ENCODE peak calls at places on chromosome 21, in seven cellular contexts. P is IMR-90, S is astrocyte, Z is fibroblast of lung, L is PC-3, Y is K562, T is Karpas-422. K is an unnamed sample. For H3K4me1, the result is how much of the 10 kb centered on the place peaks cover.

GRCh38 chr21:38849776-38850175 is 44.0 kb downstream of the ETS2 start:
- DNase-seq in P (no peak), S (no peak), Z (no peak), L (no peak), Y (no peak), T (no peak), K (no peak)

GRCh38 chr21:16455978-16456377 is 726.2 kb downstream of the USP25 start:
- DNase-seq in P (no peak), S (peak), Z (peak), L (no peak), Y (no peak), T (no peak), K (no peak)

GRCh38 chr21:32921632-32922230 is 104.0 kb upstream of the OLIG2 start:
- DNase-seq in P (peak), S (no peak), Z (peak), L (peak), Y (peak), T (peak), K (peak)

GRCh38 chr21:31903896-31904295 is 31.1 kb downstream of the HUNK start:
- DNase-seq in P (no peak), S (no peak), Z (no peak), L (no peak), Y (no peak), T (peak), K (no peak)

GRCh38 chr21:39014751-39015150 is 168.5 kb downstream of the PSMG1 start:
- DNase-seq in P (peak), S (peak), Z (peak), L (peak), Y (no peak), T (no peak), K (no peak)

GRCh38 chr21:38793926-38794713 is 11.6 kb upstream of the ETS2 start:
- DNase-seq in P (no peak), S (no peak), Z (no peak), L (peak), Y (no peak), T (no peak), K (no peak)

GRCh38 chr21:31618696-31619430 is 40.6 kb upstream of the SOD1 start:
- DNase-seq in P (no peak), S (no peak), Z (no peak), L (no peak), Y (no peak), T (peak), K (no peak)

GRCh38 chr21:38729745-38730401 is 75.9 kb upstream of the ETS2 start:
- DNase-seq in P (peak), S (peak), Z (peak), L (no peak), Y (no peak), T (no peak), K (no peak)

GRCh38 chr21:31449912-31450535 is 106.0 kb upstream of the TIAM1 start:
- DNase-seq in P (no peak), S (no peak), Z (no peak), L (no peak), Y (no peak), T (no peak), K (no peak)

GRCh38 chr21:16572032-16572431 is 842.2 kb downstream of the USP25 start:
- DNase-seq in P (peak), S (peak), Z (no peak), L (peak), Y (no peak), T (no peak), K (no peak)

GRCh38 chr21:38956791-38957571 is 151.3 kb downstream of the ETS2 start:
- DNase-seq in P (peak), S (peak), Z (no peak), L (no peak), Y (no peak), T (no peak), K (no peak)

GRCh38 chr21:33362044-33362555 is 37.3 kb downstream of the IFNAR1 start:
- DNase-seq in P (no peak), S (no peak), Z (no peak), L (peak), Y (no peak), T (peak), K (peak)

GRCh38 chr21:28632718-28633408 is 359.8 kb downstream of the LTN1 start:
- DNase-seq in P (peak), S (peak), Z (peak), L (peak), Y (no peak), T (no peak), K (peak)

GRCh38 chr21:32587112-32587511 is 1.8 kb upstream of the TCP10L start:
- DNase-seq in P (no peak), S (no peak), Z (no peak), L (no peak), Y (peak), T (no peak), K (no peak)

GRCh38 chr21:32545948-32546441 is 39.3 kb downstream of the TCP10L start:
- DNase-seq in P (peak), S (peak), Z (no peak), L (peak), Y (peak), T (no peak), K (no peak)

GRCh38 chr21:31711326-31711725 is 20.6 kb downstream of the SCAF4 start:
- DNase-seq in P (no peak), S (no peak), Z (no peak), L (no peak), Y (no peak), T (no peak), K (no peak)

GRCh38 chr21:32392299-32392879 is 423 bp downstream of the URB1 start:
- DNase-seq in P (no peak), S (no peak), Z (no peak), L (peak), Y (no peak), T (peak), K (no peak)

GRCh38 chr21:39390212-39390765 is 41.4 kb upstream of the HMGN1 start:
- DNase-seq in P (no peak), S (no peak), Z (no peak), L (no peak), Y (peak), T (peak), K (no peak)

GRCh38 chr21:28754127-28754611 is 238.5 kb downstream of the LTN1 start:
- DNase-seq in P (peak), S (peak), Z (peak), L (no peak), Y (no peak), T (no peak), K (no peak)

GRCh38 chr21:18549214-18549905 is 145.8 kb upstream of the TMPRSS15 start:
- DNase-seq in P (no peak), S (peak), Z (no peak), L (no peak), Y (no peak), T (no peak), K (no peak)

GRCh38 chr21:33418686-33419085 is 15.5 kb downstream of the IFNGR2 start:
- DNase-seq in P (no peak), S (no peak), Z (peak), L (no peak), Y (no peak), T (no peak), K (no peak)

GRCh38 chr21:16976132-16976666 is 536.6 kb upstream of the CXADR start:
- DNase-seq in P (no peak), S (peak), Z (peak), L (no peak), Y (no peak), T (no peak), K (no peak)

GRCh38 chr21:32604484-32604883 is 7.7 kb downstream of the CFAP298 start:
- DNase-seq in P (no peak), S (no peak), Z (no peak), L (no peak), Y (no peak), T (no peak), K (peak)

GRCh38 chr21:32940079-32941014 is 85.4 kb upstream of the OLIG2 start:
- DNase-seq in P (peak), S (peak), Z (peak), L (peak), Y (peak), T (peak), K (peak)

GRCh38 chr21:16345757-16346156 is 616.0 kb downstream of the USP25 start:
- DNase-seq in P (no peak), S (no peak), Z (no peak), L (no peak), Y (no peak), T (no peak), K (no peak)

GRCh38 chr21:31132574-31133242 is 94.4 kb upstream of the KRTAP19-8 start:
- DNase-seq in P (peak), S (peak), Z (peak), L (no peak), Y (no peak), T (no peak), K (no peak)

GRCh38 chr21:21807598-21807903 is 809.3 kb downstream of the NCAM2 start:
- DNase-seq in P (no peak), S (no peak), Z (no peak), L (no peak), Y (no peak), T (no peak), K (no peak)

GRCh38 chr21:38716088-38716487 is 89.6 kb upstream of the ETS2 start:
- DNase-seq in P (no peak), S (no peak), Z (no peak), L (no peak), Y (no peak), T (no peak), K (no peak)

GRCh38 chr21:18449586-18449985 is 46.0 kb upstream of the TMPRSS15 start:
- DNase-seq in P (no peak), S (no peak), Z (no peak), L (peak), Y (no peak), T (no peak), K (no peak)

GRCh38 chr21:39397651-39398385 is 47.8 kb downstream of the LCA5L start:
- DNase-seq in P (no peak), S (no peak), Z (no peak), L (no peak), Y (no peak), T (no peak), K (no peak)

GRCh38 chr21:33324311-33325221 is at the start of gene IFNAR1:
- DNase-seq in P (peak), S (peak), Z (peak), L (peak), Y (peak), T (peak), K (peak)

GRCh38 chr21:39164523-39164922 is 18.7 kb downstream of the PSMG1 start:
- DNase-seq in P (no peak), S (no peak), Z (no peak), L (no peak), Y (no peak), T (no peak), K (no peak)

GRCh38 chr21:25507522-25507921 is 99.8 kb downstream of the MRPL39 start:
- DNase-seq in P (peak), S (no peak), Z (no peak), L (peak), Y (no peak), T (peak), K (no peak)

GRCh38 chr21:29217818-29218252 is 80.9 kb upstream of the BACH1 start:
- DNase-seq in P (peak), S (peak), Z (peak), L (peak), Y (no peak), T (no peak), K (no peak)

GRCh38 chr21:17466166-17466565 is 46.7 kb upstream of the CXADR start:
- DNase-seq in P (peak), S (peak), Z (peak), L (peak), Y (no peak), T (no peak), K (no peak)

GRCh38 chr21:33618407-33618806 is 23.1 kb downstream of the CRYZL1 start:
- DNase-seq in P (no peak), S (no peak), Z (no peak), L (no peak), Y (no peak), T (no peak), K (no peak)

GRCh38 chr21:34743285-34743684 is 74.5 kb downstream of the CLIC6 start:
- DNase-seq in P (no peak), S (no peak), Z (no peak), L (peak), Y (no peak), T (no peak), K (no peak)

GRCh38 chr21:34743831-34744230 is 75.0 kb downstream of the CLIC6 start:
- DNase-seq in P (peak), S (peak), Z (peak), L (peak), Y (no peak), T (no peak), K (no peak)

GRCh38 chr21:34748862-34749261 is 80.1 kb downstream of the CLIC6 start:
- DNase-seq in P (no peak), S (no peak), Z (no peak), L (no peak), Y (no peak), T (no peak), K (no peak)

GRCh38 chr21:34744801-34745200 is 76.0 kb downstream of the CLIC6 start:
- DNase-seq in P (no peak), S (no peak), Z (no peak), L (no peak), Y (no peak), T (no peak), K (no peak)

DNA sequence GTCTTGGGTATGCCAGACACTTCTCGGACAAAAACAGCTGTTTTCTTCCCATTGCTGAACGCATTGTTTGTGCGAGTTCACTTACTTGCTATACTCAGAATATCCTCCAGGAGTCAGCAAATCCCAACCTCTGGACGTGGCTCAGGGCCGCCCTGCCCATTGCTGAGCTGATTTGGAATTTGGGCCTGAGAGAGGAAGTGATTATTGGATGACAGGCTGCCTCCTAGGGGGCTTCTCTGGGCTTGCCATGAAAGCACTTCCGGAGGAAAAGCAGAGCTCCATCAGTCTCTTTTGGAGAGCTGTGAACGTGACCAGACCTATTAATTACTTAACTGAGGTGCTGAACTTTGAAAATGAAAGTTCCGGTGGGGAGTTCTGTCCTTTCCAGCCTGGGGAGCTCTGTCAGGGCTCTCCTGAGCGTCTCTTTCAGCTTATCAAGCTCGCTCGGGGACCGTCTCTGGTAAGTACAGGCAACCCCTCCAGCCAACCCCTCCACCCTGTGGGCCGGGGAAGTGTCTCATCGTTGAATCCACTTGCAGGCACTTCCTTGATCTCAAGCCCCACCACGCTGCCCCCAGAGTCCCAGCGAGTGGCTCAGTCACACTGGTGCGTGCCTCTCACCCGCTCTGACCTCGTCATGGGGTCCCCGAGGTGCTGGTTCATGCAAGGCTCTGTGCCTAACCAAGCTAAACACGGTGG is 76.9 kb downstream of the CLIC6 start:
- DNase-seq in P (peak), S (peak), Z (peak), L (peak), Y (peak), T (peak), K (peak)
- H3K4me3 ChIP-seq in P (no peak), S (no peak), Z (no peak), L (no peak), Y (no peak), T (no peak), K (no peak)

GRCh38 chr21:41425954-41426655 is at the start of gene MX1:
- DNase-seq in P (peak), S (peak), Z (peak), L (peak), Y (no peak), T (peak), K (no peak)
- H3K9ac ChIP-seq in P (peak), S (peak), Z (peak), L (peak), Y (no peak), T (peak), K (peak)

GRCh38 chr21:42453301-42454220 is 42.5 kb downstream of the RSPH1 start:
- DNase-seq in P (no peak), S (no peak), Z (no peak), L (no peak), Y (no peak), T (no peak), K (no peak)
- H3K4me1 ChIP-seq in P (under half), S (under half), Z (under half), L (under half), Y (under half), T (under half), K (under half)

DNA sequence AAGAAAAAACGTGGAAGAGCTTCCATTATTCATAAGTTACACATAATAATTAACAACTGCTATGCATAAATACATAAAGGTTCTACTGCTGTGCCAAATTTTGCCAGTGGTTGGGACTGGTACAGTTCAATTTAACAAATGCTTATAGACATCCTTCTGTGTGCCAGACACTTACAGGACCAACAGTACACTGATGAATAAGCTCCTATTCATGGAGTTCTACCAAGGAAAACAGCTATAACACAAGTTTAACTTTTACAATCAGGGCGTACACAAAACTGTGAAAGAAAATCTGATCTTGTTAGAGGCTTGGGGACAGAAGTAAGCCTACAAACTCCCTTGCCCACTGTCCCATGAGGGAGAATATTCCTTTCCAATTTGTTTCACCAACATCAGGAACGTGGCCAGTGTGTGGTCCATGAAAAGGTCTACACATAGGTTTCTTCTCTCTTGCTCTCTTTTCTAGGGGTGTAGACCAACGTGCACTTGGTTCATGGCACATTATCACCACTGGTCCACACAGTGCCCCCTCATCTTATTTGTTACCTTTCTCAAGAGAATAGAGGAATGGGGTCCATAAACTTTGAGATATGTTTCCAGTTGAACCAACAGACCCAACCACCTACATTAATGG is 10.1 kb downstream of the NRIP1 start:
- DNase-seq in P (no peak), S (no peak), Z (no peak), L (peak), Y (no peak), T (no peak), K (no peak)
- H3K4me3 ChIP-seq in P (no peak), S (no peak), Z (no peak), L (peak), Y (no peak), T (no peak), K (no peak)

DNA sequence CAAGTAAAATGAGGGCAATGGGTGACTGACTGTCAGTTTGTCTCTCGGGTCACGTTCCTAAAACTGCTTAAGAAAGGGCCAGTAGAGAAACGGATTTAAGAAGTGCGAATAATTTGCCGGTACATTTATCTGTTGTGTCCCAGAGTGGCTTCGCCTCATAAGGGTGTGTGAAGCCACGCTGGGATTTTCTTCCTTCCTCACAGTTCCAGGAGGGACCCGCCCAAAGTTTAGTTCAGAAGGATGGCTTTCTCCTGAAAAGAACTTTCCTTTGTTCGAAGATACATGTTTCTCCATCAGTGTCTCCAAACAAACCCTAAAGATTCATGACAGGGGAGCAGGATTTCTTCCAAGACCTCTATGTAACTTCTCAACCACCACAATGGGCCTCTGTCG is 49.8 kb downstream of the ADAMTS1 start:
- DNase-seq in P (no peak), S (no peak), Z (no peak), L (no peak), Y (no peak), T (no peak), K (no peak)
- H3K9ac ChIP-seq in P (no peak), S (no peak), Z (no peak), L (peak), Y (no peak), T (no peak), K (no peak)

GRCh38 chr21:46560568-46561447 is 44.1 kb downstream of the S100B start:
- DNase-seq in P (no peak), S (no peak), Z (no peak), L (no peak), Y (peak), T (peak), K (no peak)

GRCh38 chr21:46561448-46562095 is 43.3 kb downstream of the S100B start:
- DNase-seq in P (no peak), S (no peak), Z (no peak), L (no peak), Y (no peak), T (no peak), K (no peak)

GRCh38 chr21:46557469-46557868 is 47.4 kb downstream of the S100B start:
- DNase-seq in P (no peak), S (no peak), Z (no peak), L (no peak), Y (no peak), T (no peak), K (no peak)

GRCh38 chr21:46557919-46558392 is 46.9 kb downstream of the S100B start:
- DNase-seq in P (no peak), S (no peak), Z (no peak), L (no peak), Y (no peak), T (no peak), K (no peak)

GRCh38 chr21:46559291-46559983 is 45.4 kb downstream of the S100B start:
- DNase-seq in P (no peak), S (no peak), Z (no peak), L (no peak), Y (peak), T (peak), K (no peak)
- H3K4me1 ChIP-seq in P (under half), S (under half), Z (under half), L (under half), Y (under half), T (under half), K (under half)

GRCh38 chr21:37566790-37567725 is 200.5 kb downstream of the DYRK1A start:
- DNase-seq in P (no peak), S (no peak), Z (no peak), L (no peak), Y (no peak), T (no peak), K (no peak)

GRCh38 chr21:37564924-37565529 is 198.5 kb downstream of the DYRK1A start:
- DNase-seq in P (peak), S (no peak), Z (no peak), L (peak), Y (peak), T (no peak), K (no peak)

GRCh38 chr21:37563641-37564340 is 197.2 kb downstream of the DYRK1A start:
- DNase-seq in P (peak), S (peak), Z (peak), L (peak), Y (peak), T (peak), K (no peak)

GRCh38 chr21:37564341-37564923 is 197.9 kb downstream of the DYRK1A start:
- DNase-seq in P (peak), S (peak), Z (peak), L (peak), Y (peak), T (peak), K (no peak)

GRCh38 chr21:37565530-37566223 is 199.1 kb downstream of the DYRK1A start:
- DNase-seq in P (peak), S (peak), Z (peak), L (no peak), Y (no peak), T (no peak), K (no peak)
- H3K4me3 ChIP-seq in P (peak), S (no peak), Z (no peak), L (no peak), Y (no peak), T (no peak), K (no peak)